ENCODE peak calls at places on chromosomes 5 and 9, in seven cellular contexts. X, G, J, V, S, M and A are unnamed samples.

GRCh38 chr9:137310190-137311052 is 8.3 kb upstream of the NRARP start:
- DNase-seq in X (peak; percentile 45), G (no peak), J (peak; percentile 80), V (peak; percentile 12), S (peak; percentile 51), M (no peak), A (peak; percentile 10)

GRCh38 chr5:174418809-174419522 is 305.4 kb upstream of the MSX2 start:
- DNase-seq in X (no peak), G (peak; percentile 21), J (no peak), V (no peak), S (no peak), M (no peak), A (peak; percentile 36)

GRCh38 chr9:125600194-125600593 is 106.8 kb downstream of the MAPKAP1 start:
- DNase-seq in X (no peak), G (no peak), J (peak; percentile 67), V (no peak), S (no peak), M (no peak), A (no peak)

GRCh38 chr5:178114325-178115135 is 1.2 kb downstream of the N4BP3 start:
- DNase-seq in X (no peak), G (no peak), J (peak; percentile 60), V (no peak), S (no peak), M (no peak), A (no peak)

GRCh38 chr9:88694625-88695024 is 159.6 kb downstream of the NXNL2 start:
- DNase-seq in X (no peak), G (no peak), J (no peak), V (peak; percentile 31), S (no peak), M (no peak), A (no peak)

GRCh38 chr5:154836225-154836624 is 14.2 kb downstream of the FAXDC2 start:
- DNase-seq in X (no peak), G (no peak), J (no peak), V (no peak), S (no peak), M (no peak), A (no peak)

GRCh38 chr9:99056876-99057664 is 47.8 kb upstream of the TGFBR1 start:
- DNase-seq in X (no peak), G (peak; percentile 32), J (no peak), V (no peak), S (no peak), M (no peak), A (no peak)

GRCh38 chr9:93270976-93271375 is 87.0 kb downstream of the WNK2 start:
- DNase-seq in X (no peak), G (peak; percentile 93), J (no peak), V (no peak), S (no peak), M (peak; percentile 10), A (no peak)

GRCh38 chr9:136784997-136785361 is 6.2 kb upstream of the TMEM141 start:
- DNase-seq in X (no peak), G (peak; percentile 66), J (no peak), V (no peak), S (no peak), M (no peak), A (no peak)

GRCh38 chr5:74355041-74355440 is 285.5 kb downstream of the ENC1 start:
- DNase-seq in X (no peak), G (no peak), J (no peak), V (no peak), S (no peak), M (no peak), A (no peak)

GRCh38 chr9:71253021-71253420 is 131.6 kb upstream of the TRPM3 start:
- DNase-seq in X (no peak), G (no peak), J (no peak), V (no peak), S (no peak), M (no peak), A (no peak)

GRCh38 chr5:76386360-76386759 is 16.7 kb upstream of the IQGAP2 start:
- DNase-seq in X (peak; percentile 84), G (no peak), J (peak; percentile 94), V (no peak), S (no peak), M (peak; percentile 85), A (no peak)

GRCh38 chr5:112491257-112491656 is 72.2 kb upstream of the EPB41L4A start:
- DNase-seq in X (no peak), G (no peak), J (peak; percentile 4), V (no peak), S (no peak), M (no peak), A (peak; percentile 28)

GRCh38 chr5:158414780-158415179 is 555.8 kb upstream of the CLINT1 start:
- DNase-seq in X (no peak), G (no peak), J (no peak), V (no peak), S (no peak), M (no peak), A (no peak)

GRCh38 chr5:159975462-159976019 is 33.4 kb upstream of the TTC1 start:
- DNase-seq in X (no peak), G (no peak), J (peak; percentile 16), V (no peak), S (no peak), M (peak; percentile 60), A (no peak)

GRCh38 chr5:14406554-14406849 is 175.1 kb upstream of the OTULINL start:
- DNase-seq in X (no peak), G (no peak), J (no peak), V (no peak), S (no peak), M (no peak), A (peak; percentile 55)

GRCh38 chr5:31452314-31452713 is 79.6 kb downstream of the DROSHA start:
- DNase-seq in X (no peak), G (no peak), J (no peak), V (no peak), S (no peak), M (no peak), A (no peak)

GRCh38 chr9:22244141-22245011 is 202.2 kb upstream of the DMRTA1 start:
- DNase-seq in X (no peak), G (peak; percentile 68), J (peak; percentile 68), V (no peak), S (peak; percentile 45), M (no peak), A (peak; percentile 28)

GRCh38 chr5:68962632-68963484 is 131.0 kb upstream of the SLC30A5 start:
- DNase-seq in X (no peak), G (peak; percentile 9), J (peak; percentile 82), V (peak; percentile 57), S (peak; percentile 67), M (peak; percentile 78), A (peak; percentile 79)

GRCh38 chr5:127565586-127566270 is 48.3 kb downstream of the PRRC1 start:
- DNase-seq in X (no peak), G (no peak), J (no peak), V (no peak), S (no peak), M (no peak), A (no peak)

GRCh38 chr5:134026521-134027202 is 21.9 kb upstream of the VDAC1 start:
- DNase-seq in X (no peak), G (peak; percentile 69), J (peak; percentile 77), V (no peak), S (peak; percentile 63), M (peak; percentile 61), A (peak; percentile 79)
- TF ChIP-seq CTCF in X (peak; percentile 37), G (peak; percentile 70), J (peak; percentile 38), V (peak; percentile 59), S (peak; percentile 33), M (peak; percentile 44), A (peak; percentile 77)

GRCh38 chr9:81565609-81566008 is 123.7 kb downstream of the TLE1 start:
- DNase-seq in X (no peak), G (no peak), J (no peak), V (no peak), S (no peak), M (no peak), A (no peak)

GRCh38 chr9:81574399-81574798 is 114.9 kb downstream of the TLE1 start:
- DNase-seq in X (no peak), G (no peak), J (no peak), V (no peak), S (no peak), M (no peak), A (no peak)

GRCh38 chr9:81566074-81566698 is 123.2 kb downstream of the TLE1 start:
- DNase-seq in X (no peak), G (no peak), J (no peak), V (no peak), S (no peak), M (no peak), A (no peak)

GRCh38 chr9:81573415-81574321 is 115.7 kb downstream of the TLE1 start:
- DNase-seq in X (no peak), G (no peak), J (no peak), V (no peak), S (no peak), M (no peak), A (no peak)

DNA sequence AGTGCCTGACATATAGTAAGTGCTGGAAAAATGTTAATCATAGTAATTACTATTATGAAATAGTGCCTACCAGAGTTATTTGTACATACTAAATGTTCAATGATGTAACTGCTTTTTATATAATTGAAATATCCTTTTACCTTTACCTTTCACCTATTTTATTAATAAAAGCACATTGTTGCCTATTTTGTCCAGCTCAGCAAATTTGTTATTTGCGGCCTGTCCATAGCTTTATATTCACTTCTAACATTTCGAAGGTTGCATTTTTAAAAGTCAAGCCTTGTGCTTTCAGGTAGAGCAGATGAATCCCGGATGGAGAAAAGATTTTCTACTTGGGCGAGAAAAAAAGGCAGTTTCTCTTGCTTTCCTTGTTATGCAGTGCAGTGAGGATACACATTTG is 119.3 kb downstream of the TLE1 start:
- DNase-seq in X (no peak), G (no peak), J (no peak), V (no peak), S (no peak), M (no peak), A (no peak)
- H3K36me3 ChIP-seq in X (no peaks in the 10 kb centered on the region), G (no peaks in the 10 kb centered on the region), J (no peaks in the 10 kb centered on the region), V (no peaks in the 10 kb centered on the region), S (no peaks in the 10 kb centered on the region), M (no peaks in the 10 kb centered on the region), A (no peaks in the 10 kb centered on the region)

GRCh38 chr5:50301756-50302155 is 139.3 kb downstream of the EMB start:
- DNase-seq in X (no peak), G (no peak), J (no peak), V (no peak), S (no peak), M (no peak), A (no peak)
- H3K9me3 ChIP-seq in X (no peaks in the 10 kb centered on the region), G (no peaks in the 10 kb centered on the region), J (peaks cover 5% of the 10 kb centered on the region), V (peaks cover 7% of the 10 kb centered on the region), S (no peaks in the 10 kb centered on the region), M (no peaks in the 10 kb centered on the region), A (no peaks in the 10 kb centered on the region)

DNA sequence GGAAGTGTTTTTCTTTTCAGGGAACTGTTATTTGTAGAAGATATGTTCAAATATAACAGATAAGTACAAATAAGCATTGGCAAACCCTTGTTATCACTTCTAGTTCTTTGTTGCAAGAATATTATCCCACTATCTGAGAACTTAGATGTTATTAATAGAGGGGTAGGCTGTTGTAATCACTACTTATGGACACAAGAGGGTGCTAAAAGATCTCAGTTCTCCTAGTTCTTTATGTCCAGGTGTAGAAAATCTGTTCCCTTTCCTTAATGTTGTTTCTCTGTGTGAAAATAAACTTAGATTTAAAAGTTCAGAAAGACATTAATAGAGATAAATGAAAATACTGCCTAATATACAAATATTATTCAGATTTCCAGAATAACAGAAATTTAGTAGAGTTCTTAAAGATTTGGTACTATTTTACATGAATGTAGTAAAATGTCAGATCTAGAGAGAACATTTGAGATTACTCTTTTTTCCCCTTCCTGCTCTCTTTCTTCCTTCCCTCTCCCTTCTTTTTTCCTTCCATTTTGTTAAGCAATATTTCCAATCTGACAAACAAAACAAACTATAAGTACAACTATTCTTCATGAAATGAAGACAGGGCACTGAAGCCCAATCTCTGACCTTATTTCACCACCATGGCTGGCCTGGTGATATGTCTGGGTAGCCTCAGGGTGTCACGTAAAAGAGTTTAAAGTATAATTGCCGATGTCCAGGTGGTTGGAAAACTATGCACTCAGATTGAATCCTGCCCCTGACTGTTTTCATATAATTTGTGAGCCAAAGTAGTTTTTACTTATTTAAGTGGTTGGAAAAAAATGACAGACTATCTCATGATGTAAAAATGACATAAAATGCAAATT is 43.6 kb upstream of the C5orf46 start:
- DNase-seq in X (no peak), G (peak; percentile 64), J (no peak), V (no peak), S (no peak), M (no peak), A (no peak)
- TF ChIP-seq CTCF in X (peak; percentile 69), G (peak; percentile 71), J (peak; percentile 41), V (peak; percentile 78), S (peak; percentile 56), M (peak; percentile 70), A (peak; percentile 69)